ENCODE peak calls at places on chromosome 1, in seven cellular contexts. One of them, this sample, is unnamed.
A peak's percentile ranks its signal among the peaks of the same experiment; 100 is the strongest.

GRCh38 chr1:24874056-24874455 is 56.0 kb downstream of the RUNX3 start:
- DNase-seq in NCI-H146: no peak
- DNase-seq in BE2C: no peak
- DNase-seq in ecto neural progenitor cell: no peak
- DNase-seq in GM19239: no peak
- DNase-seq in astrocyte of the spinal cord: no peak
- DNase-seq in esophagus squamous epithelium: no peak
- DNase-seq in this sample: no peak

GRCh38 chr1:107941123-107941522 is 23.9 kb downstream of the VAV3 start:
- DNase-seq in NCI-H146: no peak
- DNase-seq in BE2C: no peak
- DNase-seq in ecto neural progenitor cell: no peak
- DNase-seq in GM19239: no peak
- DNase-seq in astrocyte of the spinal cord: no peak
- DNase-seq in esophagus squamous epithelium: no peak
- DNase-seq in this sample: no peak

GRCh38 chr1:11719313-11720032 is 16.5 kb upstream of the AGTRAP start:
- DNase-seq in NCI-H146: peak; percentile 74
- DNase-seq in BE2C: peak; percentile 55
- DNase-seq in ecto neural progenitor cell: peak; percentile 75
- DNase-seq in GM19239: peak; percentile 80
- DNase-seq in astrocyte of the spinal cord: peak; percentile 60
- DNase-seq in esophagus squamous epithelium: peak; percentile 37
- DNase-seq in this sample: peak; percentile 53

GRCh38 chr1:33364578-33364945 is 43.7 kb upstream of the A3GALT2 start:
- DNase-seq in NCI-H146: no peak
- DNase-seq in BE2C: peak; percentile 41
- DNase-seq in ecto neural progenitor cell: peak; percentile 66
- DNase-seq in GM19239: no peak
- DNase-seq in astrocyte of the spinal cord: no peak
- DNase-seq in esophagus squamous epithelium: no peak
- DNase-seq in this sample: no peak

GRCh38 chr1:32765561-32766327 is 51.4 kb downstream of the YARS1 start:
- DNase-seq in NCI-H146: no peak
- DNase-seq in BE2C: peak; percentile 61
- DNase-seq in ecto neural progenitor cell: no peak
- DNase-seq in GM19239: no peak
- DNase-seq in astrocyte of the spinal cord: no peak
- DNase-seq in esophagus squamous epithelium: no peak
- DNase-seq in this sample: no peak

GRCh38 chr1:3222042-3222692 is 153.2 kb downstream of the PRDM16 start:
- DNase-seq in NCI-H146: no peak
- DNase-seq in BE2C: no peak
- DNase-seq in ecto neural progenitor cell: no peak
- DNase-seq in GM19239: no peak
- DNase-seq in astrocyte of the spinal cord: no peak
- DNase-seq in esophagus squamous epithelium: no peak
- DNase-seq in this sample: no peak

GRCh38 chr1:203536575-203536974 is 42.6 kb downstream of the OPTC start:
- DNase-seq in NCI-H146: no peak
- DNase-seq in BE2C: no peak
- DNase-seq in ecto neural progenitor cell: no peak
- DNase-seq in GM19239: no peak
- DNase-seq in astrocyte of the spinal cord: no peak
- DNase-seq in esophagus squamous epithelium: no peak
- DNase-seq in this sample: no peak

GRCh38 chr1:154607084-154607747 is 770 bp downstream of the ADAR start:
- DNase-seq in NCI-H146: no peak
- DNase-seq in BE2C: peak; percentile 37
- DNase-seq in ecto neural progenitor cell: no peak
- DNase-seq in GM19239: no peak
- DNase-seq in astrocyte of the spinal cord: peak; percentile 46
- DNase-seq in esophagus squamous epithelium: no peak
- DNase-seq in this sample: peak; percentile 78

GRCh38 chr1:36207339-36207738 is 16.9 kb upstream of the THRAP3 start:
- DNase-seq in NCI-H146: no peak
- DNase-seq in BE2C: no peak
- DNase-seq in ecto neural progenitor cell: no peak
- DNase-seq in GM19239: no peak
- DNase-seq in astrocyte of the spinal cord: peak; percentile 92
- DNase-seq in esophagus squamous epithelium: no peak
- DNase-seq in this sample: no peak

GRCh38 chr1:10401281-10401680 is 2.4 kb downstream of the PGD start:
- DNase-seq in NCI-H146: no peak
- DNase-seq in BE2C: no peak
- DNase-seq in ecto neural progenitor cell: no peak
- DNase-seq in GM19239: no peak
- DNase-seq in astrocyte of the spinal cord: no peak
- DNase-seq in esophagus squamous epithelium: no peak
- DNase-seq in this sample: peak; percentile 29

GRCh38 chr1:227789042-227789880 is 26.2 kb upstream of the PRSS38 start:
- DNase-seq in NCI-H146: peak; percentile 50
- DNase-seq in BE2C: peak; percentile 41
- DNase-seq in ecto neural progenitor cell: no peak
- DNase-seq in GM19239: no peak
- DNase-seq in astrocyte of the spinal cord: peak; percentile 23
- DNase-seq in esophagus squamous epithelium: no peak
- DNase-seq in this sample: no peak

GRCh38 chr1:201758508-201759050 is 70.4 kb upstream of the IPO9 start:
- DNase-seq in NCI-H146: no peak
- DNase-seq in BE2C: peak; percentile 52
- DNase-seq in ecto neural progenitor cell: no peak
- DNase-seq in GM19239: no peak
- DNase-seq in astrocyte of the spinal cord: peak; percentile 11
- DNase-seq in esophagus squamous epithelium: no peak
- DNase-seq in this sample: no peak

GRCh38 chr1:17176306-17177061 is 28.4 kb upstream of the PADI1 start:
- DNase-seq in NCI-H146: no peak
- DNase-seq in BE2C: no peak
- DNase-seq in ecto neural progenitor cell: no peak
- DNase-seq in GM19239: no peak
- DNase-seq in astrocyte of the spinal cord: no peak
- DNase-seq in esophagus squamous epithelium: no peak
- DNase-seq in this sample: no peak

GRCh38 chr1:183966487-183966886 is 71.0 kb downstream of the COLGALT2 start:
- DNase-seq in NCI-H146: no peak
- DNase-seq in BE2C: no peak
- DNase-seq in ecto neural progenitor cell: no peak
- DNase-seq in GM19239: no peak
- DNase-seq in astrocyte of the spinal cord: no peak
- DNase-seq in esophagus squamous epithelium: no peak
- DNase-seq in this sample: no peak

GRCh38 chr1:58901008-58901407 is 117.2 kb upstream of the JUN start:
- DNase-seq in NCI-H146: peak; percentile 23
- DNase-seq in BE2C: no peak
- DNase-seq in ecto neural progenitor cell: no peak
- DNase-seq in GM19239: no peak
- DNase-seq in astrocyte of the spinal cord: no peak
- DNase-seq in esophagus squamous epithelium: no peak
- DNase-seq in this sample: no peak

GRCh38 chr1:27122652-27123051 is 32.3 kb downstream of the SLC9A1 start:
- DNase-seq in NCI-H146: no peak
- DNase-seq in BE2C: peak; percentile 59
- DNase-seq in ecto neural progenitor cell: no peak
- DNase-seq in GM19239: no peak
- DNase-seq in astrocyte of the spinal cord: peak; percentile 63
- DNase-seq in esophagus squamous epithelium: no peak
- DNase-seq in this sample: peak; percentile 38

GRCh38 chr1:17122449-17123194 is 3.4 kb upstream of the PADI2 start:
- DNase-seq in NCI-H146: peak; percentile 17
- DNase-seq in BE2C: no peak
- DNase-seq in ecto neural progenitor cell: no peak
- DNase-seq in GM19239: no peak
- DNase-seq in astrocyte of the spinal cord: peak; percentile 22
- DNase-seq in esophagus squamous epithelium: no peak
- DNase-seq in this sample: no peak

GRCh38 chr1:44016081-44016874 is 15.0 kb downstream of the SLC6A9 start:
- DNase-seq in NCI-H146: no peak
- DNase-seq in BE2C: no peak
- DNase-seq in ecto neural progenitor cell: no peak
- DNase-seq in GM19239: no peak
- DNase-seq in astrocyte of the spinal cord: no peak
- DNase-seq in esophagus squamous epithelium: no peak
- DNase-seq in this sample: no peak

GRCh38 chr1:211606914-211607751 is 28.2 kb upstream of the SLC30A1 start:
- DNase-seq in NCI-H146: peak; percentile 6
- DNase-seq in BE2C: no peak
- DNase-seq in ecto neural progenitor cell: no peak
- DNase-seq in GM19239: peak; percentile 65
- DNase-seq in astrocyte of the spinal cord: no peak
- DNase-seq in esophagus squamous epithelium: peak; percentile 17
- DNase-seq in this sample: no peak

GRCh38 chr1:150484861-150485260 is 2.4 kb upstream of the TARS2 start:
- DNase-seq in NCI-H146: peak; percentile 8
- DNase-seq in BE2C: no peak
- DNase-seq in ecto neural progenitor cell: no peak
- DNase-seq in GM19239: no peak
- DNase-seq in astrocyte of the spinal cord: peak; percentile 32
- DNase-seq in esophagus squamous epithelium: no peak
- DNase-seq in this sample: peak; percentile 35

GRCh38 chr1:15508700-15509487 is 15.1 kb downstream of the CASP9 start:
- DNase-seq in NCI-H146: peak; percentile 5
- DNase-seq in BE2C: no peak
- DNase-seq in ecto neural progenitor cell: no peak
- DNase-seq in GM19239: no peak
- DNase-seq in astrocyte of the spinal cord: no peak
- DNase-seq in esophagus squamous epithelium: no peak
- DNase-seq in this sample: no peak

GRCh38 chr1:1021010-1021845 is 1.3 kb downstream of the AGRN start:
- DNase-seq in NCI-H146: peak; percentile 40
- DNase-seq in BE2C: peak; percentile 70
- DNase-seq in ecto neural progenitor cell: no peak
- DNase-seq in GM19239: no peak
- DNase-seq in astrocyte of the spinal cord: peak; percentile 81
- DNase-seq in esophagus squamous epithelium: no peak
- DNase-seq in this sample: peak; percentile 68

GRCh38 chr1:153791856-153792253 is 16.6 kb downstream of the SLC27A3 start:
- DNase-seq in NCI-H146: no peak
- DNase-seq in BE2C: no peak
- DNase-seq in ecto neural progenitor cell: no peak
- DNase-seq in GM19239: no peak
- DNase-seq in astrocyte of the spinal cord: peak; percentile 52
- DNase-seq in esophagus squamous epithelium: no peak
- DNase-seq in this sample: no peak

GRCh38 chr1:177983824-177984528 is 14.1 kb upstream of the SEC16B start:
- DNase-seq in NCI-H146: peak; percentile 73
- DNase-seq in BE2C: no peak
- DNase-seq in ecto neural progenitor cell: peak; percentile 61
- DNase-seq in GM19239: no peak
- DNase-seq in astrocyte of the spinal cord: peak; percentile 95
- DNase-seq in esophagus squamous epithelium: no peak
- DNase-seq in this sample: peak; percentile 88

GRCh38 chr1:98277111-98277510 is 356.3 kb upstream of the DPYD start:
- DNase-seq in NCI-H146: no peak
- DNase-seq in BE2C: peak; percentile 11
- DNase-seq in ecto neural progenitor cell: no peak
- DNase-seq in GM19239: no peak
- DNase-seq in astrocyte of the spinal cord: peak; percentile 77
- DNase-seq in esophagus squamous epithelium: no peak
- DNase-seq in this sample: peak; percentile 1